ENCODE peak calls at places on chromosome 20, in seven cellular contexts. L is Peyer's patch, O is AG04450, D is osteoblast, V is cardiac muscle cell, Q is CD14-positive monocyte, R is fibroblast of mammary gland. W is an unnamed sample.

GRCh38 chr20:32111763-32112162 is 2.2 kb downstream of the TM9SF4 start:
- DNase-seq in L (no peak), O (no peak), D (no peak), V (no peak), Q (no peak), R (no peak), W (no peak)

GRCh38 chr20:46200582-46201570 is 82.8 kb downstream of the CD40 start:
- DNase-seq in L (no peak), O (no peak), D (no peak), V (peak), Q (no peak), R (no peak), W (no peak)

GRCh38 chr20:8855315-8855714 is 213.6 kb upstream of the PLCB4 start:
- DNase-seq in L (no peak), O (no peak), D (no peak), V (peak), Q (no peak), R (peak), W (peak)

GRCh38 chr20:62492711-62493110 is 16.9 kb upstream of the GATA5 start:
- DNase-seq in L (no peak), O (no peak), D (no peak), V (no peak), Q (no peak), R (no peak), W (no peak)

GRCh38 chr20:45322952-45323383 is 14.9 kb upstream of the MATN4 start:
- DNase-seq in L (peak), O (no peak), D (peak), V (peak), Q (peak), R (peak), W (no peak)

GRCh38 chr20:45306431-45306982 is at the start of gene RBPJL:
- DNase-seq in L (peak), O (no peak), D (peak), V (peak), Q (no peak), R (no peak), W (no peak)

GRCh38 chr20:39960522-39961420 is 728.3 kb downstream of the MAFB start:
- DNase-seq in L (no peak), O (no peak), D (no peak), V (no peak), Q (no peak), R (no peak), W (no peak)

GRCh38 chr20:13028001-13028400 is 19.2 kb downstream of the SPTLC3 start:
- DNase-seq in L (no peak), O (no peak), D (no peak), V (peak), Q (no peak), R (peak), W (no peak)

GRCh38 chr20:23228912-23229311 is 121.7 kb upstream of the NXT1 start:
- DNase-seq in L (no peak), O (peak), D (peak), V (peak), Q (no peak), R (peak), W (peak)

GRCh38 chr20:513429-513828 is 30.2 kb downstream of the CSNK2A1 start:
- DNase-seq in L (no peak), O (no peak), D (no peak), V (peak), Q (no peak), R (peak), W (no peak)

DNA sequence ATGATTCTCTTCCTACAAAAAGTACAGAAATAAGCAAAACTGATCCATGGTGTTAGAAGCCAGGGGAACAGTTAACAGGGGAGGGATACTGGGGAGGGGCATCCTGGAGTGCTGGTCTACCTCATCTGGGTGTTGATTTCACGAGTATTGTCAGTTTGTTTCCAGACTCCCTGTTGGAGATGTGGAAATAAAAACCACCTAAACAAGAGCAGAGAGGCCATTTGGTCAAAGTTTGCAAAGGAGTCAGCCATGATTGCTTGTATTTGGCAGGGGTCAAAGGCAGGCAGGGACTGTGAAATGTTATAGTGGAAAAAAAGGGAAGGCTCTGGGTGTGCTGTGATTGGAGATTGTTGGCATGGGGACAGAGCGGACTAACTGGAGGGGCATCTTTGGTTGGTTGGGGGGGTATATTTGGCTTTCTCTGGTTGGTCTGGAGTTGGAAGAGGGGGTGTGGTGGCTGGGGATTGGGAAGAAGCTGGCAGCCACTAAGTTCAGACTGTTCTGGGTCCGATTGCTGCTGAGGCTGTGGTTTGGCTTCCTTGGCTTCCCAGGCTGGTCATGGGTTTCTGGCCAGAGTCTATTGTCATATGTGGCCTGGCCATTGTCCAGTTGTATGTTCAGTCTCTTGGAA is 14.9 kb upstream of the PANK2 start:
- DNase-seq in L (no peak), O (no peak), D (peak), V (peak), Q (no peak), R (peak), W (peak)
- TF ChIP-seq CTCF in L (no peak), O (no peak), D (no peak), V (no peak), Q (no peak), R (no peak), W (no peak)

GRCh38 chr20:57573176-57573575 is 12.3 kb downstream of the PCK1 start:
- DNase-seq in L (no peak), O (no peak), D (peak), V (no peak), Q (no peak), R (no peak), W (no peak)

GRCh38 chr20:57574954-57575353 is 14.0 kb downstream of the PCK1 start:
- DNase-seq in L (no peak), O (no peak), D (no peak), V (no peak), Q (no peak), R (no peak), W (no peak)

GRCh38 chr20:57576002-57576401 is 15.1 kb downstream of the PCK1 start:
- DNase-seq in L (no peak), O (no peak), D (peak), V (no peak), Q (no peak), R (no peak), W (no peak)

GRCh38 chr20:57570898-57571297 is 10.0 kb downstream of the PCK1 start:
- DNase-seq in L (no peak), O (no peak), D (peak), V (no peak), Q (no peak), R (no peak), W (no peak)

DNA sequence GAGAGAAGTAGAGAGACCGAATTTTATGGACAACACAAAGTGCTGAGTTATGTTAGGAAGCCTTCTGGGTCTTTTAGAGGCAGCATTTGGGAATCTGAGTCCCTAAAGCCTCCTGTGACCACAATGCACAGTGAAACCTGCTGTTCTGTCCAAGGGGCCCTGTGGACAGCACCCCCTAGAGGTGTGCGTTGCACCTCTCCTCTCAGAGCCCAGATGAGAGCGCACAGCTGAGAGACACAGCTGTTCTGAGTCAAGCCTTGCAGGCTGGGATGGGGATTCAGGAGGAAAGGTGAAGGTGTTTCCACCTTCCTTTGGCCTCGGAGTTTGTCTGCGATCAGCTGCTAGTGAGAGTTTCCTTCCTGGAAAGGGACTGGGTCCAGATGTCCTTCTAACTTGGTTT is 13.0 kb downstream of the PCK1 start:
- DNase-seq in L (no peak), O (no peak), D (peak), V (no peak), Q (no peak), R (no peak), W (no peak)
- TF ChIP-seq CTCF in L (no peak), O (no peak), D (peak), V (no peak), Q (peak), R (peak), W (no peak)

DNA sequence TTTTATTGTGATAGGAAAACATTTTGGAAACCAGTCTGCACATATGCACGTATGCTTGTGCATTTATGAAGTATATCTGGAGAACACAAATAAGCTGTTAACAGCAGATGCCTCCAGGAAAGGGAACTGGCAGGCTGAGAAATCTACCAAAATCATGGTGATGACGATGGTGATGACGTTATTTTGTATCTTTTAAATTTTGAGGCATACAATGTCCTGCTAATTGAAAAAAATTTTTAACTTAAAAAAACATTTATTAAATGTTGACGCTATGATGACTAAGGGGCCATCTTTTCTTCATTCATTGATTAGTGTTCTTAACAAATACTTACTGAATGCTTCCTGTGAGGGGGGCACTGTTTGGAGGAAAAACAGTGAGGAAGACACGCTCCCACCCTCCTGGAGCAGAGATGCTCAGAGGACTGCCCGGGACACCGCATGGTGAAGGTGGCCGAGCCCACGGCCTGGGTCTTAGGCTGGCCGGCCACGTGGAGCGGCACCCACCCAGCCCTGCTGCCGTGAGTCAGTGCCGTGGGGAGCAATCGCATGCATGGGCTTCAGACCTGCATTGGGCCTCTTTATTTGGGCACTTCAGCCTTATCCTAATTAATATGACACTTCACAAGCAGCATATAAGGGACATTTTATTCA is 15.9 kb upstream of the ENTPD6 start:
- DNase-seq in L (no peak), O (no peak), D (no peak), V (no peak), Q (no peak), R (no peak), W (no peak)
- TF ChIP-seq CTCF in L (no peak), O (no peak), D (no peak), V (no peak), Q (peak), R (no peak), W (no peak)

GRCh38 chr20:59737073-59737691 is 132.8 kb downstream of the PHACTR3 start:
- DNase-seq in L (peak), O (no peak), D (no peak), V (no peak), Q (peak), R (no peak), W (no peak)
- TF ChIP-seq CTCF in L (no peak), O (no peak), D (no peak), V (no peak), Q (no peak), R (no peak), W (no peak)

GRCh38 chr20:33165416-33166055 is 2.4 kb upstream of the BPIFA2 start:
- DNase-seq in L (no peak), O (no peak), D (no peak), V (no peak), Q (no peak), R (no peak), W (no peak)

GRCh38 chr20:33167859-33168258 is at the start of gene BPIFA2:
- DNase-seq in L (no peak), O (no peak), D (no peak), V (no peak), Q (no peak), R (no peak), W (no peak)

GRCh38 chr20:33172781-33173180 is 4.8 kb downstream of the BPIFA2 start:
- DNase-seq in L (no peak), O (no peak), D (no peak), V (peak), Q (no peak), R (no peak), W (no peak)

GRCh38 chr20:33166533-33167113 is 1.3 kb upstream of the BPIFA2 start:
- DNase-seq in L (no peak), O (no peak), D (no peak), V (no peak), Q (no peak), R (no peak), W (no peak)

DNA sequence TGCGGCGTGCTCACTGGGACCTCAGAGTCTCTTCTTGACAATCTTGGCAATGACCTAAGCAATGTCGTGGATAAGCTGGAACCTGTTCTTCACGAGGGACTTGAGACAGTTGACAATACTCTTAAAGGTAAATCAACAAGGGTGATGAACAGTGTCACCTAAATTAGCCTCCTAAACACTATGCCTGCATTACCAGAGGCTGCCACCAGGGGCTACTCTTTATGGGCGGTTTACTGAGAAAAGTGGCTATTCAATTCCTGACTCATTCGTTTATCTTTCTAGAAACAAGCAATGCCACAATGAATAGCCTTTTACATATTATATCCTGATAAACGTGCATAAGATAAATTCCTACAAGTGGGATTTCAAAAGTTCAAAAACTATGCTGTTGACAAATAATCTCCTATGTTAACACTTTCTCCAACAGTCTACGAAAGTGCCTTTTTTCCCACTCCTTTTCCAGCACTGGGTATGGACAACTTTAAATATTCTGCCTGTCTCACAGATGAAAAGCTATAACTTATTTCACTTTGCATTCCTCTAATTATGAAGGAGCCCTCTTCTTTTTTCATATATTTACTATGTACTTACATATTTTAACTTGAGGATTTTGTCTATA is 1.3 kb downstream of the BPIFA2 start:
- DNase-seq in L (no peak), O (no peak), D (no peak), V (no peak), Q (no peak), R (peak), W (no peak)
- TF ChIP-seq CTCF in L (no peak), O (peak), D (peak), V (peak), Q (peak), R (peak), W (peak)

DNA sequence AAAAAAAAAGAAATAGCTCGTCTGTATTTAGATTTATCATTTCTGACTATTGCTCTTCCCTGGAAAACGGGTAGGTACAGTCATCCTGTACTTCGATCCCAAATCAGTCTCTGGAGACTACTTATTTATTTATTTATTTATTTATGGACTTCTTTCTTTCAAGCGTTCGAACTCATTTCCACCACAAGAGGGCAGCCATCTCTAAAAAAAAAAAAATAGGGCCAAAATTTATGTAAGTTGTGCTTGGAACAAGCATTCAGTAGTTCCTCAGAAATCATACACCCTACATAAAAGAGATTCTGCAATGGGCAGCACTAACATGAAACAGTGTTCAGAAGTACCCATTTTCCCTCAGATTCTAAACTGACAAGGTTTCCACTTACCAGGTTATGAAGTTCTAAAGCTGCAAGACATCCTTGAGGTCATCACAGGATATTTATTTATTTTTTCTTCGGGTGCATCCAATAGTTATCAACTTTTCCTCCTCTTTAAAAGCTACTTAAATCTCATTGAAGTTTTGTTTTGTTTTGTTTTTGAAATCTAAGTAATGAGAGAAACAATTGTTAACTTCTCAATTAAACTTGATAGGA is 1.9 kb upstream of the BMP2 start:
- DNase-seq in L (no peak), O (peak), D (peak), V (peak), Q (no peak), R (peak), W (peak)
- TF ChIP-seq CTCF in L (peak), O (peak), D (peak), V (peak), Q (peak), R (peak), W (peak)